ENCODE peak calls at places on chromosomes 4 and X, in ten cellular contexts. One of them, this sample, is unnamed.

GRCh38 chr4:54897590-54897989 is 227.8 kb downstream of the KDR start:
- DNase-seq in body of pancreas: no peak
- DNase-seq in NCI-H2171 treated with DMSO at 0.1 percent for 48 hours: no peak
- DNase-seq in amniotic stem cell: no peak
- DNase-seq in H9: no peak
- DNase-seq in NCI-H1092 treated with DMSO at 0.1 percent for 48 hours: no peak
- DNase-seq in activated CD4-positive, alpha-beta memory T cell treated with anti-CD3 and anti-CD28 coated beads for 36 hours: no peak
- DNase-seq in naive B cell: no peak
- DNase-seq in A549: no peak
- DNase-seq in activated T-helper 1 cell treated with anti-CD3 and anti-CD28 coated beads, Interleukin-2, amount 50 U/mL, for 16 hours: no peak
- DNase-seq in this sample: no peak

GRCh38 chrX:70592091-70592490 is 147.5 kb downstream of the DLG3 start:
- DNase-seq in body of pancreas: no peak
- DNase-seq in NCI-H2171 treated with DMSO at 0.1 percent for 48 hours: no peak
- DNase-seq in amniotic stem cell: peak
- DNase-seq in H9: no peak
- DNase-seq in NCI-H1092 treated with DMSO at 0.1 percent for 48 hours: no peak
- DNase-seq in activated CD4-positive, alpha-beta memory T cell treated with anti-CD3 and anti-CD28 coated beads for 36 hours: peak
- DNase-seq in naive B cell: no peak
- DNase-seq in A549: peak
- DNase-seq in activated T-helper 1 cell treated with anti-CD3 and anti-CD28 coated beads, Interleukin-2, amount 50 U/mL, for 16 hours: no peak
- DNase-seq in this sample: no peak

GRCh38 chrX:109578916-109579315 is 42.3 kb downstream of the NXT2 start:
- DNase-seq in body of pancreas: no peak
- DNase-seq in NCI-H2171 treated with DMSO at 0.1 percent for 48 hours: no peak
- DNase-seq in amniotic stem cell: no peak
- DNase-seq in H9: no peak
- DNase-seq in NCI-H1092 treated with DMSO at 0.1 percent for 48 hours: no peak
- DNase-seq in activated CD4-positive, alpha-beta memory T cell treated with anti-CD3 and anti-CD28 coated beads for 36 hours: no peak
- DNase-seq in naive B cell: no peak
- DNase-seq in A549: no peak
- DNase-seq in activated T-helper 1 cell treated with anti-CD3 and anti-CD28 coated beads, Interleukin-2, amount 50 U/mL, for 16 hours: no peak
- DNase-seq in this sample: no peak

GRCh38 chr4:113828712-113829111 is 67.2 kb upstream of the CAMK2D start:
- DNase-seq in body of pancreas: no peak
- DNase-seq in NCI-H2171 treated with DMSO at 0.1 percent for 48 hours: no peak
- DNase-seq in amniotic stem cell: no peak
- DNase-seq in H9: no peak
- DNase-seq in NCI-H1092 treated with DMSO at 0.1 percent for 48 hours: no peak
- DNase-seq in activated CD4-positive, alpha-beta memory T cell treated with anti-CD3 and anti-CD28 coated beads for 36 hours: no peak
- DNase-seq in naive B cell: no peak
- DNase-seq in A549: no peak
- DNase-seq in activated T-helper 1 cell treated with anti-CD3 and anti-CD28 coated beads, Interleukin-2, amount 50 U/mL, for 16 hours: no peak
- DNase-seq in this sample: no peak

GRCh38 chr4:36230523-36230922 is 13.8 kb downstream of the ARAP2 start:
- DNase-seq in body of pancreas: no peak
- DNase-seq in NCI-H2171 treated with DMSO at 0.1 percent for 48 hours: no peak
- DNase-seq in amniotic stem cell: no peak
- DNase-seq in H9: no peak
- DNase-seq in NCI-H1092 treated with DMSO at 0.1 percent for 48 hours: no peak
- DNase-seq in activated CD4-positive, alpha-beta memory T cell treated with anti-CD3 and anti-CD28 coated beads for 36 hours: no peak
- DNase-seq in naive B cell: no peak
- DNase-seq in A549: no peak
- DNase-seq in activated T-helper 1 cell treated with anti-CD3 and anti-CD28 coated beads, Interleukin-2, amount 50 U/mL, for 16 hours: no peak
- DNase-seq in this sample: no peak

GRCh38 chr4:27176881-27177280 is 316.2 kb downstream of the STIM2 start:
- DNase-seq in body of pancreas: no peak
- DNase-seq in NCI-H2171 treated with DMSO at 0.1 percent for 48 hours: no peak
- DNase-seq in amniotic stem cell: no peak
- DNase-seq in H9: no peak
- DNase-seq in NCI-H1092 treated with DMSO at 0.1 percent for 48 hours: no peak
- DNase-seq in activated CD4-positive, alpha-beta memory T cell treated with anti-CD3 and anti-CD28 coated beads for 36 hours: no peak
- DNase-seq in naive B cell: no peak
- DNase-seq in A549: no peak
- DNase-seq in activated T-helper 1 cell treated with anti-CD3 and anti-CD28 coated beads, Interleukin-2, amount 50 U/mL, for 16 hours: no peak
- DNase-seq in this sample: no peak

GRCh38 chrX:42530027-42530426 is 247.9 kb downstream of the PPP1R2C start:
- DNase-seq in body of pancreas: no peak
- DNase-seq in NCI-H2171 treated with DMSO at 0.1 percent for 48 hours: no peak
- DNase-seq in amniotic stem cell: peak
- DNase-seq in H9: no peak
- DNase-seq in NCI-H1092 treated with DMSO at 0.1 percent for 48 hours: no peak
- DNase-seq in activated CD4-positive, alpha-beta memory T cell treated with anti-CD3 and anti-CD28 coated beads for 36 hours: no peak
- DNase-seq in naive B cell: no peak
- DNase-seq in A549: no peak
- DNase-seq in activated T-helper 1 cell treated with anti-CD3 and anti-CD28 coated beads, Interleukin-2, amount 50 U/mL, for 16 hours: no peak
- DNase-seq in this sample: no peak

GRCh38 chrX:129979207-129979920 is 3.1 kb upstream of the BCORL1 start:
- DNase-seq in body of pancreas: peak
- DNase-seq in NCI-H2171 treated with DMSO at 0.1 percent for 48 hours: no peak
- DNase-seq in amniotic stem cell: no peak
- DNase-seq in H9: peak
- DNase-seq in NCI-H1092 treated with DMSO at 0.1 percent for 48 hours: no peak
- DNase-seq in activated CD4-positive, alpha-beta memory T cell treated with anti-CD3 and anti-CD28 coated beads for 36 hours: no peak
- DNase-seq in naive B cell: no peak
- DNase-seq in A549: no peak
- DNase-seq in activated T-helper 1 cell treated with anti-CD3 and anti-CD28 coated beads, Interleukin-2, amount 50 U/mL, for 16 hours: no peak
- DNase-seq in this sample: no peak

GRCh38 chr4:142322996-142323395 is 523.1 kb downstream of the INPP4B start:
- DNase-seq in body of pancreas: no peak
- DNase-seq in NCI-H2171 treated with DMSO at 0.1 percent for 48 hours: no peak
- DNase-seq in amniotic stem cell: no peak
- DNase-seq in H9: no peak
- DNase-seq in NCI-H1092 treated with DMSO at 0.1 percent for 48 hours: no peak
- DNase-seq in activated CD4-positive, alpha-beta memory T cell treated with anti-CD3 and anti-CD28 coated beads for 36 hours: no peak
- DNase-seq in naive B cell: no peak
- DNase-seq in A549: no peak
- DNase-seq in activated T-helper 1 cell treated with anti-CD3 and anti-CD28 coated beads, Interleukin-2, amount 50 U/mL, for 16 hours: no peak
- DNase-seq in this sample: no peak

GRCh38 chrX:119407681-119408080 is 8.5 kb downstream of the SLC25A43 start:
- DNase-seq in body of pancreas: no peak
- DNase-seq in NCI-H2171 treated with DMSO at 0.1 percent for 48 hours: no peak
- DNase-seq in amniotic stem cell: no peak
- DNase-seq in H9: no peak
- DNase-seq in NCI-H1092 treated with DMSO at 0.1 percent for 48 hours: no peak
- DNase-seq in activated CD4-positive, alpha-beta memory T cell treated with anti-CD3 and anti-CD28 coated beads for 36 hours: no peak
- DNase-seq in naive B cell: no peak
- DNase-seq in A549: no peak
- DNase-seq in activated T-helper 1 cell treated with anti-CD3 and anti-CD28 coated beads, Interleukin-2, amount 50 U/mL, for 16 hours: no peak
- DNase-seq in this sample: no peak

GRCh38 chr4:112361181-112361791 is 64.1 kb downstream of the ALPK1 start:
- DNase-seq in body of pancreas: no peak
- DNase-seq in NCI-H2171 treated with DMSO at 0.1 percent for 48 hours: peak
- DNase-seq in amniotic stem cell: no peak
- DNase-seq in H9: peak
- DNase-seq in NCI-H1092 treated with DMSO at 0.1 percent for 48 hours: no peak
- DNase-seq in activated CD4-positive, alpha-beta memory T cell treated with anti-CD3 and anti-CD28 coated beads for 36 hours: peak
- DNase-seq in naive B cell: peak
- DNase-seq in A549: no peak
- DNase-seq in activated T-helper 1 cell treated with anti-CD3 and anti-CD28 coated beads, Interleukin-2, amount 50 U/mL, for 16 hours: no peak
- DNase-seq in this sample: no peak

GRCh38 chr4:156547439-156547838 is 424.2 kb downstream of the PDGFC start:
- DNase-seq in body of pancreas: no peak
- DNase-seq in NCI-H2171 treated with DMSO at 0.1 percent for 48 hours: no peak
- DNase-seq in amniotic stem cell: peak
- DNase-seq in H9: no peak
- DNase-seq in NCI-H1092 treated with DMSO at 0.1 percent for 48 hours: no peak
- DNase-seq in activated CD4-positive, alpha-beta memory T cell treated with anti-CD3 and anti-CD28 coated beads for 36 hours: no peak
- DNase-seq in naive B cell: no peak
- DNase-seq in A549: no peak
- DNase-seq in activated T-helper 1 cell treated with anti-CD3 and anti-CD28 coated beads, Interleukin-2, amount 50 U/mL, for 16 hours: no peak
- DNase-seq in this sample: no peak

GRCh38 chr4:23312686-23313085 is 577.2 kb downstream of the PPARGC1A start:
- DNase-seq in body of pancreas: no peak
- DNase-seq in NCI-H2171 treated with DMSO at 0.1 percent for 48 hours: no peak
- DNase-seq in amniotic stem cell: no peak
- DNase-seq in H9: no peak
- DNase-seq in NCI-H1092 treated with DMSO at 0.1 percent for 48 hours: no peak
- DNase-seq in activated CD4-positive, alpha-beta memory T cell treated with anti-CD3 and anti-CD28 coated beads for 36 hours: no peak
- DNase-seq in naive B cell: no peak
- DNase-seq in A549: no peak
- DNase-seq in activated T-helper 1 cell treated with anti-CD3 and anti-CD28 coated beads, Interleukin-2, amount 50 U/mL, for 16 hours: no peak
- DNase-seq in this sample: no peak

GRCh38 chrX:14015941-14016340 is 13.8 kb downstream of the GEMIN8 start:
- DNase-seq in body of pancreas: no peak
- DNase-seq in NCI-H2171 treated with DMSO at 0.1 percent for 48 hours: no peak
- DNase-seq in amniotic stem cell: no peak
- DNase-seq in H9: no peak
- DNase-seq in NCI-H1092 treated with DMSO at 0.1 percent for 48 hours: no peak
- DNase-seq in activated CD4-positive, alpha-beta memory T cell treated with anti-CD3 and anti-CD28 coated beads for 36 hours: no peak
- DNase-seq in naive B cell: no peak
- DNase-seq in A549: no peak
- DNase-seq in activated T-helper 1 cell treated with anti-CD3 and anti-CD28 coated beads, Interleukin-2, amount 50 U/mL, for 16 hours: no peak
- DNase-seq in this sample: no peak

GRCh38 chr4:168421671-168422070 is 58.6 kb downstream of the DDX60L start:
- DNase-seq in body of pancreas: no peak
- DNase-seq in NCI-H2171 treated with DMSO at 0.1 percent for 48 hours: no peak
- DNase-seq in amniotic stem cell: no peak
- DNase-seq in H9: no peak
- DNase-seq in NCI-H1092 treated with DMSO at 0.1 percent for 48 hours: no peak
- DNase-seq in activated CD4-positive, alpha-beta memory T cell treated with anti-CD3 and anti-CD28 coated beads for 36 hours: peak
- DNase-seq in naive B cell: no peak
- DNase-seq in A549: no peak
- DNase-seq in activated T-helper 1 cell treated with anti-CD3 and anti-CD28 coated beads, Interleukin-2, amount 50 U/mL, for 16 hours: no peak
- DNase-seq in this sample: no peak

GRCh38 chrX:69539437-69539836 is 35.3 kb downstream of the NALF2 start:
- DNase-seq in body of pancreas: no peak
- DNase-seq in NCI-H2171 treated with DMSO at 0.1 percent for 48 hours: peak
- DNase-seq in amniotic stem cell: no peak
- DNase-seq in H9: no peak
- DNase-seq in NCI-H1092 treated with DMSO at 0.1 percent for 48 hours: no peak
- DNase-seq in activated CD4-positive, alpha-beta memory T cell treated with anti-CD3 and anti-CD28 coated beads for 36 hours: no peak
- DNase-seq in naive B cell: peak
- DNase-seq in A549: no peak
- DNase-seq in activated T-helper 1 cell treated with anti-CD3 and anti-CD28 coated beads, Interleukin-2, amount 50 U/mL, for 16 hours: no peak
- DNase-seq in this sample: no peak

GRCh38 chr4:90127706-90128345 is 632 bp downstream of the CCSER1 start:
- DNase-seq in body of pancreas: peak
- DNase-seq in NCI-H2171 treated with DMSO at 0.1 percent for 48 hours: no peak
- DNase-seq in amniotic stem cell: no peak
- DNase-seq in H9: no peak
- DNase-seq in NCI-H1092 treated with DMSO at 0.1 percent for 48 hours: no peak
- DNase-seq in activated CD4-positive, alpha-beta memory T cell treated with anti-CD3 and anti-CD28 coated beads for 36 hours: peak
- DNase-seq in naive B cell: peak
- DNase-seq in A549: no peak
- DNase-seq in activated T-helper 1 cell treated with anti-CD3 and anti-CD28 coated beads, Interleukin-2, amount 50 U/mL, for 16 hours: no peak
- DNase-seq in this sample: no peak

GRCh38 chrX:13598877-13599276 is 29.5 kb downstream of the EGFL6 start:
- DNase-seq in body of pancreas: no peak
- DNase-seq in NCI-H2171 treated with DMSO at 0.1 percent for 48 hours: no peak
- DNase-seq in amniotic stem cell: no peak
- DNase-seq in H9: no peak
- DNase-seq in NCI-H1092 treated with DMSO at 0.1 percent for 48 hours: no peak
- DNase-seq in activated CD4-positive, alpha-beta memory T cell treated with anti-CD3 and anti-CD28 coated beads for 36 hours: no peak
- DNase-seq in naive B cell: no peak
- DNase-seq in A549: peak
- DNase-seq in activated T-helper 1 cell treated with anti-CD3 and anti-CD28 coated beads, Interleukin-2, amount 50 U/mL, for 16 hours: no peak
- DNase-seq in this sample: no peak

GRCh38 chrX:11412715-11413623 is 119.8 kb downstream of the AMELX start:
- DNase-seq in body of pancreas: no peak
- DNase-seq in NCI-H2171 treated with DMSO at 0.1 percent for 48 hours: no peak
- DNase-seq in amniotic stem cell: no peak
- DNase-seq in H9: no peak
- DNase-seq in NCI-H1092 treated with DMSO at 0.1 percent for 48 hours: no peak
- DNase-seq in activated CD4-positive, alpha-beta memory T cell treated with anti-CD3 and anti-CD28 coated beads for 36 hours: no peak
- DNase-seq in naive B cell: no peak
- DNase-seq in A549: no peak
- DNase-seq in activated T-helper 1 cell treated with anti-CD3 and anti-CD28 coated beads, Interleukin-2, amount 50 U/mL, for 16 hours: no peak
- DNase-seq in this sample: no peak

GRCh38 chrX:40581333-40581910 is 652 bp downstream of the ATP6AP2 start:
- DNase-seq in body of pancreas: no peak
- DNase-seq in NCI-H2171 treated with DMSO at 0.1 percent for 48 hours: peak
- DNase-seq in amniotic stem cell: no peak
- DNase-seq in H9: no peak
- DNase-seq in NCI-H1092 treated with DMSO at 0.1 percent for 48 hours: no peak
- DNase-seq in activated CD4-positive, alpha-beta memory T cell treated with anti-CD3 and anti-CD28 coated beads for 36 hours: peak
- DNase-seq in naive B cell: no peak
- DNase-seq in A549: peak
- DNase-seq in activated T-helper 1 cell treated with anti-CD3 and anti-CD28 coated beads, Interleukin-2, amount 50 U/mL, for 16 hours: no peak
- DNase-seq in this sample: no peak

GRCh38 chrX:63506320-63506719 is 155.2 kb upstream of the SPIN4 start:
- DNase-seq in body of pancreas: no peak
- DNase-seq in NCI-H2171 treated with DMSO at 0.1 percent for 48 hours: peak
- DNase-seq in amniotic stem cell: no peak
- DNase-seq in H9: no peak
- DNase-seq in NCI-H1092 treated with DMSO at 0.1 percent for 48 hours: peak
- DNase-seq in activated CD4-positive, alpha-beta memory T cell treated with anti-CD3 and anti-CD28 coated beads for 36 hours: no peak
- DNase-seq in naive B cell: no peak
- DNase-seq in A549: no peak
- DNase-seq in activated T-helper 1 cell treated with anti-CD3 and anti-CD28 coated beads, Interleukin-2, amount 50 U/mL, for 16 hours: no peak
- DNase-seq in this sample: no peak

GRCh38 chr4:56139241-56139827 is 190.6 kb downstream of the CEP135 start:
- DNase-seq in body of pancreas: no peak
- DNase-seq in NCI-H2171 treated with DMSO at 0.1 percent for 48 hours: no peak
- DNase-seq in amniotic stem cell: no peak
- DNase-seq in H9: no peak
- DNase-seq in NCI-H1092 treated with DMSO at 0.1 percent for 48 hours: no peak
- DNase-seq in activated CD4-positive, alpha-beta memory T cell treated with anti-CD3 and anti-CD28 coated beads for 36 hours: no peak
- DNase-seq in naive B cell: no peak
- DNase-seq in A549: no peak
- DNase-seq in activated T-helper 1 cell treated with anti-CD3 and anti-CD28 coated beads, Interleukin-2, amount 50 U/mL, for 16 hours: no peak
- DNase-seq in this sample: no peak

GRCh38 chr4:147707892-147708672 is 23.8 kb upstream of the ARHGAP10 start:
- DNase-seq in body of pancreas: peak
- DNase-seq in NCI-H2171 treated with DMSO at 0.1 percent for 48 hours: peak
- DNase-seq in amniotic stem cell: no peak
- DNase-seq in H9: no peak
- DNase-seq in NCI-H1092 treated with DMSO at 0.1 percent for 48 hours: peak
- DNase-seq in activated CD4-positive, alpha-beta memory T cell treated with anti-CD3 and anti-CD28 coated beads for 36 hours: peak
- DNase-seq in naive B cell: peak
- DNase-seq in A549: no peak
- DNase-seq in activated T-helper 1 cell treated with anti-CD3 and anti-CD28 coated beads, Interleukin-2, amount 50 U/mL, for 16 hours: no peak
- DNase-seq in this sample: no peak

GRCh38 chr4:99723555-99724450 is 66.2 kb upstream of the C4orf54 start:
- DNase-seq in body of pancreas: peak
- DNase-seq in NCI-H2171 treated with DMSO at 0.1 percent for 48 hours: no peak
- DNase-seq in amniotic stem cell: no peak
- DNase-seq in H9: peak
- DNase-seq in NCI-H1092 treated with DMSO at 0.1 percent for 48 hours: no peak
- DNase-seq in activated CD4-positive, alpha-beta memory T cell treated with anti-CD3 and anti-CD28 coated beads for 36 hours: peak
- DNase-seq in naive B cell: no peak
- DNase-seq in A549: peak
- DNase-seq in activated T-helper 1 cell treated with anti-CD3 and anti-CD28 coated beads, Interleukin-2, amount 50 U/mL, for 16 hours: no peak
- DNase-seq in this sample: peak

GRCh38 chrX:8919801-8920200 is 114.1 kb downstream of the FAM9B start:
- DNase-seq in body of pancreas: no peak
- DNase-seq in NCI-H2171 treated with DMSO at 0.1 percent for 48 hours: no peak
- DNase-seq in amniotic stem cell: no peak
- DNase-seq in H9: no peak
- DNase-seq in NCI-H1092 treated with DMSO at 0.1 percent for 48 hours: no peak
- DNase-seq in activated CD4-positive, alpha-beta memory T cell treated with anti-CD3 and anti-CD28 coated beads for 36 hours: no peak
- DNase-seq in naive B cell: no peak
- DNase-seq in A549: no peak
- DNase-seq in activated T-helper 1 cell treated with anti-CD3 and anti-CD28 coated beads, Interleukin-2, amount 50 U/mL, for 16 hours: no peak
- DNase-seq in this sample: no peak

GRCh38 chr4:17030543-17030942 is 132.1 kb upstream of the LDB2 start:
- DNase-seq in body of pancreas: no peak
- DNase-seq in NCI-H2171 treated with DMSO at 0.1 percent for 48 hours: no peak
- DNase-seq in amniotic stem cell: peak
- DNase-seq in H9: no peak
- DNase-seq in NCI-H1092 treated with DMSO at 0.1 percent for 48 hours: no peak
- DNase-seq in activated CD4-positive, alpha-beta memory T cell treated with anti-CD3 and anti-CD28 coated beads for 36 hours: no peak
- DNase-seq in naive B cell: no peak
- DNase-seq in A549: peak
- DNase-seq in activated T-helper 1 cell treated with anti-CD3 and anti-CD28 coated beads, Interleukin-2, amount 50 U/mL, for 16 hours: no peak
- DNase-seq in this sample: no peak